ENCODE peak calls at places on chromosomes 16 and 17, in six cellular contexts. Q is tibial artery, W is cardiac fibroblast, I is IMR-90, H is MM.1S, Z is right atrium auricular region. P is an unnamed sample.

GRCh38 chr17:45274033-45274432 is 12.1 kb upstream of the SPATA32 start:
- DNase-seq in I (no peak), Q (no peak), Z (no peak), H (no peak), W (no peak), P (no peak)

GRCh38 chr17:46056800-46057304 is 57.8 kb downstream of the STH start:
- DNase-seq in I (peak; percentile 74), Q (no peak), W (peak; percentile 75), H (no peak), Z (no peak), P (peak; percentile 87)

GRCh38 chr16:57577691-57578224 is 35.3 kb downstream of the ADGRG5 start:
- DNase-seq in Q (peak; percentile 58), Z (peak; percentile 48), I (no peak), H (no peak), W (peak; percentile 14), P (no peak)

GRCh38 chr17:78029697-78030096 is 71.2 kb downstream of the TNRC6C start:
- DNase-seq in Z (no peak), W (no peak), I (no peak), H (no peak), Q (no peak), P (no peak)

GRCh38 chr16:23705517-23705902 is 7.5 kb downstream of the ERN2 start:
- DNase-seq in I (no peak), H (no peak), Q (no peak), Z (no peak), W (no peak), P (no peak)

GRCh38 chr16:10039220-10040096 is 142.8 kb downstream of the GRIN2A start:
- DNase-seq in W (no peak), Q (no peak), I (no peak), Z (no peak), H (peak; percentile 73), P (peak; percentile 1)

GRCh38 chr17:8542599-8542998 is 87.9 kb downstream of the MYH10 start:
- DNase-seq in H (no peak), Q (no peak), I (no peak), W (no peak), Z (no peak), P (no peak)

GRCh38 chr16:70438325-70438982 is 446 bp downstream of the ST3GAL2 start:
- DNase-seq in Q (peak; percentile 76), H (no peak), I (no peak), W (no peak), Z (no peak), P (no peak)

GRCh38 chr17:1561420-1562177 is 993 bp downstream of the PITPNA start:
- DNase-seq in Z (no peak), Q (no peak), W (peak; percentile 31), H (peak; percentile 40), I (no peak), P (peak; percentile 29)

GRCh38 chr17:17706140-17707060 is 25.1 kb downstream of the RAI1 start:
- DNase-seq in Q (no peak), W (no peak), Z (no peak), I (no peak), H (no peak), P (no peak)

GRCh38 chr16:78210305-78210704 is 110.9 kb downstream of the WWOX start:
- DNase-seq in W (no peak), I (peak; percentile 29), Z (no peak), Q (no peak), H (no peak), P (peak; percentile 11)

GRCh38 chr17:43784068-43784467 is 3.8 kb downstream of the CFAP97D1 start:
- DNase-seq in Q (no peak), W (no peak), I (peak; percentile 52), Z (no peak), H (no peak), P (no peak)

GRCh38 chr17:2222301-2222700 is 81.3 kb downstream of the SMG6 start:
- DNase-seq in Z (peak; percentile 47), W (no peak), I (no peak), H (no peak), Q (no peak), P (peak; percentile 74)

GRCh38 chr16:525520-526180 is 1.9 kb upstream of the CAPN15 start:
- DNase-seq in Z (no peak), Q (no peak), H (no peak), W (peak; percentile 75), I (peak; percentile 92), P (peak; percentile 80)

GRCh38 chr17:66302761-66303626 is 581 bp downstream of the PRKCA start:
- DNase-seq in Z (no peak), H (peak; percentile 50), Q (peak; percentile 79), I (peak; percentile 42), W (peak; percentile 65), P (peak; percentile 60)

GRCh38 chr16:66551362-66551761 is 1.0 kb upstream of the CKLF start:
- DNase-seq in Q (no peak), I (peak; percentile 9), Z (no peak), H (peak; percentile 74), W (no peak), P (peak; percentile 30)

GRCh38 chr17:38729368-38729885 is 714 bp upstream of the CISD3 start:
- DNase-seq in Q (no peak), W (no peak), I (no peak), H (no peak), Z (no peak), P (no peak)

GRCh38 chr17:38731526-38732294 is 1.6 kb downstream of the CISD3 start:
- DNase-seq in W (no peak), Q (no peak), Z (no peak), H (no peak), I (no peak), P (no peak)

GRCh38 chr17:38730526-38731379 is 612 bp downstream of the CISD3 start:
- DNase-seq in Q (peak; percentile 91), H (peak; percentile 27), W (peak; percentile 66), Z (peak; percentile 79), I (peak; percentile 42), P (peak; percentile 76)

GRCh38 chr17:38728290-38728831 is 1.8 kb upstream of the CISD3 start:
- DNase-seq in W (no peak), Z (no peak), H (peak; percentile 10), Q (no peak), I (no peak), P (no peak)

GRCh38 chr17:38729886-38730525 is at the start of gene CISD3:
- DNase-seq in I (peak; percentile 76), W (peak; percentile 90), Z (peak; percentile 76), Q (peak; percentile 91), H (peak; percentile 94), P (peak; percentile 83)
- TF ChIP-seq CTCF in I (peak; percentile 82), W (no peak), Z (peak; percentile 85), Q (peak; percentile 60), H (peak; percentile 44), P (peak; percentile 42)

GRCh38 chr16:79597277-79597676 is 3.3 kb downstream of the MAF start:
- DNase-seq in Q (no peak), H (no peak), W (peak; percentile 6), Z (no peak), I (no peak), P (no peak)
- H3K4me3 ChIP-seq in Q (peak overlapping the region; percentile 63), H (peak overlapping the region; percentile 79), W (no peak overlapping the region), Z (peak overlapping the region; percentile 52), I (no peak overlapping the region), P (peak overlapping the region; percentile 79)

GRCh38 chr16:50546125-50546524 is 2.1 kb upstream of the NKD1 start:
- DNase-seq in I (no peak), Z (no peak), Q (no peak), H (no peak), W (no peak), P (no peak)

GRCh38 chr16:50548659-50549560 is 714 bp downstream of the NKD1 start:
- DNase-seq in H (no peak), W (peak; percentile 10), Z (no peak), I (no peak), Q (no peak), P (no peak)

GRCh38 chr16:50549561-50549915 is 1.3 kb downstream of the NKD1 start:
- DNase-seq in Z (no peak), I (no peak), W (no peak), H (no peak), Q (no peak), P (no peak)

GRCh38 chr16:50547944-50548658 is at the start of gene NKD1:
- DNase-seq in I (peak; percentile 9), H (peak; percentile 72), W (peak; percentile 51), Z (no peak), Q (peak; percentile 89), P (peak; percentile 27)

GRCh38 chr16:50547340-50547865 is 793 bp upstream of the NKD1 start:
- DNase-seq in H (peak; percentile 69), W (peak; percentile 1), I (no peak), Z (no peak), Q (peak; percentile 80), P (no peak)
- TF ChIP-seq CTCF in H (peak; percentile 49), W (no peak), I (no peak), Z (peak; percentile 34), Q (peak; percentile 24), P (no peak)

GRCh38 chr17:15264542-15264941 is 584 bp downstream of the PMP22 start:
- DNase-seq in Q (no peak), H (no peak), I (no peak), Z (no peak), W (no peak), P (no peak)

GRCh38 chr17:15263206-15263579 is 1.9 kb downstream of the PMP22 start:
- DNase-seq in H (no peak), I (peak; percentile 73), W (peak; percentile 96), Z (peak; percentile 96), Q (peak; percentile 98), P (peak; percentile 73)

GRCh38 chr17:15265131-15265530 is at the start of gene PMP22:
- DNase-seq in I (no peak), H (no peak), Z (no peak), W (peak; percentile 54), Q (no peak), P (no peak)

GRCh38 chr17:15262291-15263205 is 2.6 kb downstream of the PMP22 start:
- DNase-seq in Q (peak; percentile 97), W (peak; percentile 95), H (no peak), Z (peak; percentile 93), I (peak; percentile 83), P (peak; percentile 86)

GRCh38 chr17:15263680-15264079 is 1.4 kb downstream of the PMP22 start:
- DNase-seq in H (no peak), W (peak; percentile 27), Z (no peak), I (no peak), Q (no peak), P (no peak)
- H3K4me3 ChIP-seq in H (no peak overlapping the region), W (no peak overlapping the region), Z (peak overlapping the region; percentile 60), I (no peak overlapping the region), Q (peak overlapping the region; percentile 88), P (no peak overlapping the region)

P was measured in fibroblast of villous mesenchyme.